ENCODE peak calls at places on chromosomes 6 and 20, in nine cellular contexts. B is fibroblast of lung, E is foreskin fibroblast, X is ascending aorta, G is left lung, T is heart right ventricle, Q is tibial nerve, K is spleen, V is cardiac fibroblast. A is an unnamed sample.

GRCh38 chr6:154302111-154302752 is 54.4 kb downstream of the IPCEF1 start:
- DNase-seq in X (no peak), G (no peak), E (peak), Q (no peak), K (no peak), T (no peak), V (peak), B (peak), A (peak)

GRCh38 chr20:36825374-36826104 is 50.4 kb upstream of the TLDC2 start:
- DNase-seq in B (no peak), X (no peak), K (no peak), E (no peak), T (no peak), G (no peak), Q (no peak), V (no peak), A (no peak)

GRCh38 chr6:161001421-161001820 is 9.9 kb downstream of the MAP3K4 start:
- DNase-seq in E (peak), T (no peak), Q (peak), X (no peak), G (no peak), K (no peak), V (peak), B (no peak), A (peak)

GRCh38 chr20:39909447-39909846 is 779.6 kb downstream of the MAFB start:
- DNase-seq in G (peak), X (peak), K (peak), V (no peak), B (no peak), Q (peak), E (no peak), T (no peak), A (no peak)

GRCh38 chr6:155418017-155418749 is 37.5 kb downstream of the NOX3 start:
- DNase-seq in Q (peak), E (peak), B (peak), G (no peak), K (no peak), T (no peak), X (peak), V (peak), A (peak)

GRCh38 chr6:142885182-142885867 is 59.7 kb downstream of the HIVEP2 start:
- DNase-seq in K (no peak), E (peak), V (peak), T (no peak), G (no peak), X (no peak), B (peak), Q (peak), A (peak)

GRCh38 chr20:63094767-63095499 is 88.2 kb upstream of the BHLHE23 start:
- DNase-seq in B (no peak), X (no peak), K (peak), V (no peak), E (no peak), Q (no peak), T (peak), G (peak), A (no peak)

GRCh38 chr6:152313542-152314482 is 323.4 kb downstream of the SYNE1 start:
- DNase-seq in B (peak), V (peak), T (no peak), K (no peak), X (no peak), E (peak), G (no peak), Q (no peak), A (peak)

GRCh38 chr6:151389640-151390275 is 1.6 kb downstream of the ZBTB2 start:
- DNase-seq in G (no peak), Q (peak), B (peak), T (peak), K (no peak), V (peak), X (no peak), E (peak), A (peak)

GRCh38 chr6:157893238-157893637 is 70.2 kb downstream of the SNX9 start:
- DNase-seq in K (no peak), X (no peak), T (no peak), E (no peak), B (no peak), V (no peak), Q (no peak), G (no peak), A (no peak)

GRCh38 chr6:49720372-49720771 is 7.0 kb upstream of the CRISP2 start:
- DNase-seq in Q (no peak), E (no peak), T (no peak), V (no peak), K (no peak), X (no peak), G (no peak), B (no peak), A (no peak)

GRCh38 chr6:145313041-145313855 is 422.1 kb downstream of the EPM2A start:
- DNase-seq in V (no peak), G (no peak), X (no peak), K (no peak), E (peak), Q (no peak), T (no peak), B (no peak), A (no peak)

GRCh38 chr6:51569594-51569993 is 517.8 kb downstream of the PKHD1 start:
- DNase-seq in E (no peak), K (no peak), T (no peak), X (no peak), G (no peak), Q (no peak), V (no peak), B (no peak), A (no peak)

GRCh38 chr6:70479236-70479635 is 65.9 kb downstream of the FAM135A start:
- DNase-seq in K (no peak), X (no peak), T (no peak), G (no peak), B (peak), V (peak), E (no peak), Q (no peak), A (peak)

GRCh38 chr20:20205141-20205861 is 153.0 kb downstream of the CFAP61 start:
- DNase-seq in G (no peak), X (no peak), T (no peak), Q (no peak), K (no peak), E (no peak), V (no peak), B (no peak), A (no peak)

GRCh38 chr20:53878262-53879047 is 191.9 kb downstream of the BCAS1 start:
- DNase-seq in G (no peak), B (no peak), K (no peak), V (no peak), E (no peak), X (no peak), Q (no peak), T (no peak), A (no peak)

GRCh38 chr20:48722737-48723191 is 105.0 kb downstream of the PREX1 start:
- DNase-seq in V (peak), T (no peak), G (no peak), Q (peak), E (peak), X (peak), B (peak), K (peak), A (peak)

GRCh38 chr20:11686900-11687543 is 230.7 kb upstream of the BTBD3 start:
- DNase-seq in K (peak), E (peak), G (peak), Q (no peak), V (peak), B (peak), T (peak), X (no peak), A (peak)

DNA sequence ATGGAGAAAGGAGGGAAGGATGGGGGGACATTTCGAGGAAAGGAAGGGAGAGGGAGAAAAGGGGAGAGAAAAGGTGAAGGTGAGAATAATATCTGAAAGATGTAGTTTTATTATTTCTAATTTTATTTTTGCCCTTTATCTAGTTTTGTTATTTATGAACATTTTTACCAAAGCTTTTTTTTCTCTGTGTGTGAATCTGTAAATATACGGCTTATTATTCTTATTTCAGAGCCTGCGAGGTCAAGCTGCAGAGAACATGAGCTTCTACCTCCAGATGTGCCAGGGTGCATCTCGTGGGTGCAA is 35.0 kb downstream of the HLA-A start:
- DNase-seq in B (no peak), V (no peak), Q (no peak), E (no peak), X (no peak), T (no peak), K (no peak), G (no peak), A (no peak)
- H3K4me3 ChIP-seq in B (peak), V (peak), Q (peak), E (peak), X (peak), T (peak), K (peak), G (peak), A (peak)

GRCh38 chr20:6769953-6770831 is 2.7 kb downstream of the BMP2 start:
- DNase-seq in V (peak), Q (peak), B (peak), X (no peak), E (peak), T (peak), K (peak), G (peak), A (peak)

GRCh38 chr20:6767536-6768227 is at the start of gene BMP2:
- DNase-seq in E (peak), K (peak), Q (peak), B (peak), X (no peak), G (peak), V (peak), T (peak), A (peak)

GRCh38 chr20:6767166-6767535 is 335 bp upstream of the BMP2 start:
- DNase-seq in T (no peak), E (no peak), Q (no peak), X (no peak), B (no peak), K (no peak), G (no peak), V (no peak), A (peak)

GRCh38 chr20:6766433-6766832 is 1.1 kb upstream of the BMP2 start:
- DNase-seq in Q (no peak), X (no peak), K (no peak), E (no peak), T (no peak), V (no peak), G (no peak), B (no peak), A (no peak)

GRCh38 chr20:6768228-6769185 is 1.0 kb downstream of the BMP2 start:
- DNase-seq in X (no peak), Q (peak), E (peak), V (peak), G (peak), K (peak), T (peak), B (peak), A (peak)
- H3K4me3 ChIP-seq in X (peak), Q (peak), E (peak), V (peak), G (peak), K (peak), T (peak), B (peak), A (peak)

DNA sequence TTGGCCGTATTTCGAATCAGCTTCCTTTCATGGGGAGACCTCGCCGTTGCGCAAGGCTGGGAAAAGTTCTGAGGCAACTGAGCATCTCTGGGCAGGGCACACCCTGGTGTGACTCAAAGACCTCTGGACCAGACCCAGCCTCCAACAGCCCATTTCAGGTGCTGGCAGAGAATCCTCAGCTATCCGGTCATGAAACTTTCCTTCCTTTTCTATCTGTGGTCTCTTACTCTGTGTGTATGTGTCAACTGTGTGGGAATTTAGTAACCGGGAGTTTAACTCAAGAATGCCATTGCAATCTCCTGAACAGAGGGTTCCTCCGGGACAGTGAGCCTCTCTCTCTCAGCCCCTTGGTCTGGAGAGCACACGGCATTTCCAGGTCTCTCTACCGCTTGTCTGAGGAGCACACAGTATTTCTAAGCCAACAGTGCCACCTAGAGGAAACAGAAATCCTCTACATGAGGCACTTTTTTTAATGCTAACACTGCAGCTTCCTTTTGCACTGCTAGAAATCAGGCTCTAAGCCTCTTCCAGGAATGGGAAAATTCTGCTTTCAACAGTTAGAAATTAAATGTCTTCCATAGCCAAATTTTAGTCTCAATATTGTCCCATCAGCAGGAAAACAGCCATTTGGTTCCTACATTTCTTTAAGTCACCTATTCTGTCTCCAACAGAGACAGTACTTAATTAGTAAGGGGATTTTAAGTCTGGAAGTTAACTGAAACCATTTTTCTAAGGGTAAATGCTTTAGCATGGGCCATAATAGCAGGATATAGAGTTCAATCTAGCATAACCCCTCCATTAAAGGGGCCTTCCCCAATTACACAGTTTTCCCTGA is 32.7 kb downstream of the PLN start:
- DNase-seq in V (peak), X (no peak), Q (peak), E (peak), B (peak), K (no peak), G (no peak), T (no peak), A (peak)
- H3K4me3 ChIP-seq in V (no peak), X (peak), Q (no peak), E (no peak), B (no peak), K (no peak), G (no peak), T (no peak), A (no peak)

DNA sequence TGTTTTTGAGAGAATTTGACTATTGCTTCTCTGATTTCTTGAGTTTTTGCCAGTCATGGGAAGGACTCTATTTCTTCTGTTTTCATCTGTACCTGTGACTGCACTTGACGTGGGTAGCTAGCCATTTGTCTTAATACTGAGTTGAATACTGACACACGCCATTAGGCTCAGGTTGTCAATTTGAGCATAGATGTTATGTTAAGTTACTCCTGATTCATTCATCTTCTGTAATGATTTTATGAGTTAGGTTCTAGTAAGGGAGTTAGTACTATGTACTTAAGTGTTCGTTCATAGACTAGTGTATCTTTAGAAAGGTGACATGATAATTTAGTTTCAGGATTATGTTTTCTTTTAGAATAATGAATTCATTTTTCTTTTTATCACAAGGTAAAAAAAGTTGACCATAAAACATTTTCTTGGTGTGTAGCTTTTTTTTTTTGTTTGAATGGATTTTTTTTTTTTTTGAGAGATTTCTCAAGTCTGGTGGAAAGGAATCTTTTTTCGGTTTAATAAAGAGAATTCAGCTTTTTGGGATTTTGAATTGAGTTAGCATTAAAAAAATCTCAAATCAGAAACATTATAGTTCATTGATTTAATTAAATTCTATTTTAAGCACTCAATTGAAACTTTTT is 1.7 kb downstream of the AFDN start:
- DNase-seq in K (no peak), Q (no peak), V (no peak), B (no peak), T (no peak), G (no peak), X (no peak), E (no peak), A (no peak)
- H3K4me3 ChIP-seq in K (peak), Q (peak), V (peak), B (peak), T (peak), G (peak), X (peak), E (peak), A (peak)

GRCh38 chr6:43722920-43723565 is 35.5 kb upstream of the MRPS18A start:
- DNase-seq in E (no peak), G (no peak), V (no peak), K (no peak), B (no peak), T (no peak), X (no peak), Q (no peak), A (no peak)

GRCh38 chr6:43724354-43724753 is 36.8 kb upstream of the MRPS18A start:
- DNase-seq in T (no peak), Q (no peak), E (no peak), X (no peak), B (no peak), V (no peak), K (no peak), G (no peak), A (no peak)

GRCh38 chr6:43723737-43724295 is 36.2 kb upstream of the MRPS18A start:
- DNase-seq in E (peak), G (no peak), Q (peak), B (peak), V (peak), X (no peak), T (peak), K (peak), A (peak)

GRCh38 chr6:43725643-43726580 is 38.3 kb upstream of the MRPS18A start:
- DNase-seq in Q (no peak), B (no peak), G (no peak), E (no peak), T (no peak), X (no peak), K (peak), V (no peak), A (no peak)

GRCh38 chr6:43724914-43725642 is 37.5 kb upstream of the MRPS18A start:
- DNase-seq in V (peak), X (peak), K (peak), E (peak), B (peak), G (peak), Q (peak), T (peak), A (peak)
- H3K4me3 ChIP-seq in V (no peak), X (no peak), K (no peak), E (no peak), B (no peak), G (no peak), Q (no peak), T (no peak), A (no peak)

GRCh38 chr20:46549188-46549967 is 1.1 kb downstream of the OCSTAMP start:
- DNase-seq in E (no peak), T (no peak), V (no peak), G (no peak), Q (no peak), X (no peak), B (no peak), K (no peak), A (no peak)

GRCh38 chr20:46548688-46549087 is 1.8 kb downstream of the OCSTAMP start:
- DNase-seq in V (no peak), K (no peak), X (no peak), Q (no peak), E (no peak), B (no peak), T (no peak), G (no peak), A (no peak)

GRCh38 chr20:46551508-46552280 is 1.2 kb upstream of the OCSTAMP start:
- DNase-seq in X (no peak), B (no peak), V (no peak), E (no peak), K (no peak), G (no peak), Q (no peak), T (no peak), A (peak)

GRCh38 chr20:46552460-46553420 is 2.3 kb upstream of the OCSTAMP start:
- DNase-seq in X (no peak), V (no peak), K (no peak), G (no peak), E (no peak), Q (no peak), B (no peak), T (no peak), A (no peak)

DNA sequence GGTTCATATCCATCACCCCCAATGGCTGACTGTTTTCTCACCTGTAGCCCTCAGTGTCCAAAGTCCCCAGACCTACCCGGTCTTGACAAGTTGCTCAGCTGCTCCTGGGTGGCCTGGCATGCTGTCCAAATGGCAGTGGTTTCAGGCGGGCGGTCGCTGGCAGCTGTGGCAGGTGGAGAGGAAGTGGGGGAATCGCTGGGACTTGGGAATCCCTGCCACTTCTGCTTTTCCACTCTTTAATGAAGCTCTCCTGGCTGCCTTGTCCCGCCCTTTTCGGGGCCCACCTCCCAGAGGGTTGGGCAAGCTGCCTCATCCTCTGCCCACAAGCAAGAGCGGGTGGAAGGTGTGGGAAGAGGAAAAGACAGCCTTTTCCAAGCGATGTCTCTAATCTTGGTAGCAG is at the start of gene OCSTAMP:
- DNase-seq in T (no peak), V (no peak), K (no peak), B (no peak), E (no peak), G (peak), X (no peak), Q (no peak), A (no peak)
- H3K4me3 ChIP-seq in T (no peak), V (no peak), K (no peak), B (no peak), E (no peak), G (no peak), X (no peak), Q (no peak), A (no peak)

GRCh38 chr20:21303061-21303871 is at the start of gene XRN2:
- DNase-seq in B (peak), V (peak), X (peak), Q (peak), T (peak), G (peak), E (peak), K (peak), A (peak)

GRCh38 chr20:21302645-21303060 is 478 bp upstream of the XRN2 start:
- DNase-seq in T (no peak), G (no peak), V (no peak), X (no peak), K (no peak), Q (no peak), B (no peak), E (no peak), A (no peak)

GRCh38 chr20:21303872-21304586 is 898 bp downstream of the XRN2 start:
- DNase-seq in E (peak), G (no peak), B (peak), Q (no peak), V (peak), T (no peak), K (no peak), X (no peak), A (peak)

GRCh38 chr20:21301940-21302644 is 1.0 kb upstream of the XRN2 start:
- DNase-seq in K (no peak), T (no peak), G (no peak), Q (no peak), X (no peak), E (no peak), B (no peak), V (no peak), A (no peak)
- H3K4me3 ChIP-seq in K (peak), T (peak), G (peak), Q (peak), X (peak), E (peak), B (peak), V (peak), A (peak)

GRCh38 chr6:44254201-44254956 is 2.9 kb downstream of the SLC35B2 start:
- DNase-seq in Q (no peak), K (peak), B (no peak), G (peak), X (no peak), T (no peak), V (no peak), E (peak), A (no peak)
- H3K4me3 ChIP-seq in Q (no peak), K (no peak), B (no peak), G (no peak), X (no peak), T (no peak), V (no peak), E (no peak), A (no peak)

GRCh38 chr6:30100154-30100553 is 12.7 kb downstream of the TRIM31 start:
- DNase-seq in E (no peak), X (no peak), K (no peak), V (no peak), B (no peak), Q (no peak), G (no peak), T (no peak), A (no peak)
- H3K4me3 ChIP-seq in E (no peak), X (no peak), K (no peak), V (no peak), B (no peak), Q (no peak), G (no peak), T (no peak), A (no peak)

GRCh38 chr6:13014551-13015378 is 298.2 kb downstream of the PHACTR1 start:
- DNase-seq in X (no peak), B (no peak), K (no peak), G (peak), T (peak), Q (no peak), E (no peak), V (no peak), A (no peak)
- H3K4me3 ChIP-seq in X (peak), B (no peak), K (no peak), G (peak), T (peak), Q (peak), E (peak), V (peak), A (peak)